ENCODE peak calls at places on chromosomes 12 and 14, in nine cellular contexts. F is CD8-positive, alpha-beta memory T cell; K is stimulated activated CD8-positive, alpha-beta memory T cell treated with anti-CD3 and anti-CD28 coated beads, Interleukin-7, amount 100 ng/mL, for 1 hour; Q is GM13976; U is astrocyte; N is activated T-helper 1 cell treated with anti-CD3 and anti-CD28 coated beads, Interleukin-2, amount 50 U/mL, for 16 hours; B is Peyer's patch; V is left ventricle myocardium inferior; W is cardiac fibroblast. A is an unnamed sample.
A peak's percentile ranks its signal among the peaks of the same experiment; 100 is the strongest.

GRCh38 chr12:116495260-116495659 is 63.9 kb upstream of the MAP1LC3B2 start:
- DNase-seq in B (no peak), F (no peak), U (peak; percentile 66), N (no peak), K (no peak), Q (no peak), V (no peak), W (peak; percentile 22), A (no peak)

GRCh38 chr12:1797991-1798733 is 22.2 kb upstream of the LRTM2 start:
- DNase-seq in Q (no peak), K (no peak), U (no peak), F (no peak), W (no peak), N (no peak), V (no peak), B (peak; percentile 54), A (no peak)

GRCh38 chr12:110270125-110270962 is 10.7 kb upstream of the ATP2A2 start:
- DNase-seq in F (no peak), N (no peak), Q (no peak), U (peak; percentile 37), W (peak; percentile 73), B (no peak), V (peak; percentile 55), K (no peak), A (no peak)

GRCh38 chr14:23052671-23053070 is 4.6 kb downstream of the CDH24 start:
- DNase-seq in Q (no peak), F (no peak), U (no peak), W (no peak), B (no peak), V (no peak), N (no peak), K (no peak), A (no peak)

GRCh38 chr14:51651388-51652167 is at the start of gene FRMD6:
- DNase-seq in F (peak; percentile 78), W (peak; percentile 92), Q (peak; percentile 96), U (peak; percentile 80), V (peak; percentile 90), B (peak; percentile 88), N (peak; percentile 68), K (peak; percentile 60), A (peak; percentile 83)

GRCh38 chr12:33795536-33795935 is 226.8 kb upstream of the ALG10 start:
- DNase-seq in V (no peak), W (no peak), K (no peak), F (no peak), Q (no peak), U (peak; percentile 9), N (no peak), B (no peak), A (no peak)

GRCh38 chr14:51517116-51517515 is 134.6 kb upstream of the FRMD6 start:
- DNase-seq in K (no peak), U (no peak), B (no peak), V (no peak), W (no peak), N (no peak), Q (no peak), F (no peak), A (no peak)

GRCh38 chr14:95522116-95522515 is 5.7 kb upstream of the SYNE3 start:
- DNase-seq in V (no peak), K (no peak), F (no peak), B (no peak), U (no peak), N (no peak), Q (no peak), W (no peak), A (no peak)

GRCh38 chr12:3680919-3681594 is 71.9 kb downstream of the CRACR2A start:
- DNase-seq in U (no peak), B (no peak), K (no peak), Q (no peak), V (peak; percentile 71), F (no peak), W (peak; percentile 65), N (no peak), A (no peak)

GRCh38 chr12:57224973-57225679 is 4.4 kb upstream of the SHMT2 start:
- DNase-seq in U (no peak), F (peak; percentile 44), Q (peak; percentile 71), B (peak; percentile 79), V (peak; percentile 55), W (peak; percentile 49), K (no peak), N (peak; percentile 39), A (no peak)

GRCh38 chr14:36515896-36516718 is 3.9 kb downstream of the NKX2-1 start:
- DNase-seq in F (no peak), W (no peak), K (no peak), B (no peak), U (no peak), N (no peak), Q (peak; percentile 31), V (no peak), A (no peak)

GRCh38 chr14:57875296-57875695 is 9.4 kb upstream of the SLC35F4 start:
- DNase-seq in F (no peak), U (no peak), K (no peak), Q (no peak), B (no peak), V (no peak), W (no peak), N (no peak), A (no peak)

GRCh38 chr12:32115404-32116104 is 8.9 kb downstream of the BICD1 start:
- DNase-seq in F (no peak), Q (no peak), V (peak; percentile 71), B (no peak), U (peak; percentile 99), K (no peak), N (no peak), W (peak; percentile 98), A (peak; percentile 97)

GRCh38 chr12:53949631-53950440 is 4.9 kb upstream of the HOXC12 start:
- DNase-seq in F (no peak), Q (no peak), W (no peak), V (no peak), U (no peak), B (no peak), N (no peak), K (no peak), A (no peak)

GRCh38 chr12:31325524-31325875 is 450 bp downstream of the SINHCAF start:
- DNase-seq in K (no peak), W (no peak), Q (peak; percentile 36), B (no peak), F (peak; percentile 2), N (peak; percentile 14), U (no peak), V (no peak), A (no peak)

GRCh38 chr14:79074501-79074900 is 904.3 kb downstream of the NRXN3 start:
- DNase-seq in K (no peak), N (no peak), B (no peak), Q (no peak), F (no peak), U (no peak), V (no peak), W (no peak), A (no peak)

GRCh38 chr14:74981833-74982232 is 20.9 kb upstream of the EIF2B2 start:
- DNase-seq in U (no peak), W (no peak), B (no peak), K (no peak), Q (no peak), N (no peak), F (no peak), V (no peak), A (no peak)

GRCh38 chr14:104442611-104443390 is 136.8 kb upstream of the C14orf180 start:
- DNase-seq in F (no peak), Q (no peak), B (no peak), K (no peak), U (no peak), N (no peak), W (no peak), V (no peak), A (peak; percentile 15)

GRCh38 chr14:65531148-65531547 is 118.6 kb downstream of the FUT8 start:
- DNase-seq in B (no peak), K (no peak), V (no peak), N (no peak), U (no peak), F (no peak), W (no peak), Q (no peak), A (no peak)

GRCh38 chr12:6233121-6233971 is 33.1 kb downstream of the CD9 start:
- DNase-seq in W (peak; percentile 26), B (no peak), V (no peak), U (no peak), K (no peak), F (no peak), N (no peak), Q (no peak), A (no peak)